ENCODE peak calls at places on chromosome 15, in ten cellular contexts. T, F, R, C, W, E, I, K, Y and A are unnamed samples.

GRCh38 chr15:50280271-50280670 is 14.7 kb upstream of the HDC start:
- DNase-seq in T (peak), F (no peak), R (no peak), C (no peak), W (no peak), E (no peak), I (no peak), K (peak), Y (no peak), A (no peak)

GRCh38 chr15:82306791-82307713 is 42.2 kb downstream of the GOLGA6L10 start:
- DNase-seq in T (no peak), F (no peak), R (no peak), C (no peak), W (no peak), E (no peak), I (no peak), K (no peak), Y (no peak), A (no peak)

GRCh38 chr15:49169880-49170597 is at the start of gene GALK2:
- DNase-seq in T (peak), F (peak), R (peak), C (peak), W (peak), E (peak), I (peak), K (peak), Y (peak), A (peak)

GRCh38 chr15:98003976-98004375 is 43.5 kb downstream of the ARRDC4 start:
- DNase-seq in T (peak), F (no peak), R (no peak), C (no peak), W (no peak), E (no peak), I (no peak), K (no peak), Y (no peak), A (no peak)

GRCh38 chr15:62109457-62109856 is 42.7 kb downstream of the C2CD4A start:
- DNase-seq in T (no peak), F (no peak), R (no peak), C (no peak), W (no peak), E (no peak), I (no peak), K (no peak), Y (no peak), A (no peak)

GRCh38 chr15:69760263-69760855 is 307.7 kb downstream of the RPLP1 start:
- DNase-seq in T (no peak), F (no peak), R (no peak), C (no peak), W (peak), E (no peak), I (no peak), K (no peak), Y (no peak), A (no peak)

GRCh38 chr15:101431748-101432147 is 57.8 kb downstream of the PCSK6 start:
- DNase-seq in T (no peak), F (no peak), R (no peak), C (no peak), W (no peak), E (no peak), I (no peak), K (no peak), Y (no peak), A (no peak)

GRCh38 chr15:57690341-57690966 is 16.1 kb upstream of the POLR2M start:
- DNase-seq in T (no peak), F (no peak), R (no peak), C (no peak), W (no peak), E (no peak), I (no peak), K (no peak), Y (no peak), A (no peak)

GRCh38 chr15:80659375-80659774 is 35.7 kb upstream of the ABHD17C start:
- DNase-seq in T (no peak), F (no peak), R (no peak), C (no peak), W (peak), E (no peak), I (no peak), K (no peak), Y (no peak), A (no peak)

GRCh38 chr15:89203705-89204273 is 17.6 kb downstream of the RLBP1 start:
- DNase-seq in T (no peak), F (no peak), R (no peak), C (no peak), W (no peak), E (no peak), I (no peak), K (no peak), Y (no peak), A (no peak)

GRCh38 chr15:33448151-33448550 is 137.4 kb downstream of the RYR3 start:
- DNase-seq in T (no peak), F (no peak), R (no peak), C (no peak), W (no peak), E (no peak), I (no peak), K (no peak), Y (no peak), A (no peak)

GRCh38 chr15:39265261-39265660 is 315.6 kb upstream of the THBS1 start:
- DNase-seq in T (no peak), F (no peak), R (no peak), C (no peak), W (no peak), E (no peak), I (no peak), K (no peak), Y (no peak), A (no peak)

GRCh38 chr15:42240823-42241222 is 32.2 kb upstream of the GANC start:
- DNase-seq in T (no peak), F (no peak), R (no peak), C (no peak), W (no peak), E (no peak), I (no peak), K (no peak), Y (no peak), A (no peak)

GRCh38 chr15:52678036-52678467 is 1.1 kb downstream of the ATOSA start:
- DNase-seq in T (peak), F (no peak), R (no peak), C (peak), W (peak), E (peak), I (peak), K (peak), Y (peak), A (peak)

GRCh38 chr15:26665950-26666921 is 106.6 kb downstream of the GABRB3 start:
- DNase-seq in T (no peak), F (no peak), R (no peak), C (no peak), W (no peak), E (no peak), I (no peak), K (no peak), Y (peak), A (no peak)

GRCh38 chr15:78067328-78068241 is 9.9 kb downstream of the TBC1D2B start:
- DNase-seq in T (no peak), F (no peak), R (no peak), C (no peak), W (no peak), E (no peak), I (no peak), K (no peak), Y (no peak), A (no peak)

GRCh38 chr15:50058231-50058630 is 60.8 kb downstream of the ATP8B4 start:
- DNase-seq in T (no peak), F (no peak), R (no peak), C (no peak), W (no peak), E (no peak), I (no peak), K (no peak), Y (no peak), A (no peak)

GRCh38 chr15:65954289-65954741 is 85.0 kb downstream of the RAB11A start:
- DNase-seq in T (peak), F (no peak), R (no peak), C (no peak), W (peak), E (no peak), I (peak), K (peak), Y (peak), A (no peak)

GRCh38 chr15:73899197-73900128 is 26.1 kb downstream of the TBC1D21 start:
- DNase-seq in T (no peak), F (no peak), R (no peak), C (no peak), W (peak), E (no peak), I (no peak), K (no peak), Y (no peak), A (no peak)

GRCh38 chr15:96768435-96768789 is 437.9 kb downstream of the NR2F2 start:
- DNase-seq in T (no peak), F (no peak), R (no peak), C (no peak), W (no peak), E (no peak), I (no peak), K (no peak), Y (no peak), A (no peak)

GRCh38 chr15:47184003-47184404 is 533.3 kb upstream of the SEMA6D start:
- DNase-seq in T (no peak), F (no peak), R (no peak), C (no peak), W (no peak), E (peak), I (peak), K (no peak), Y (peak), A (no peak)

GRCh38 chr15:89912674-89913396 is at the start of gene ARPIN:
- DNase-seq in T (peak), F (peak), R (no peak), C (no peak), W (peak), E (no peak), I (peak), K (peak), Y (peak), A (no peak)

GRCh38 chr15:42100021-42100800 is 5.8 kb upstream of the PLA2G4D start:
- DNase-seq in T (no peak), F (no peak), R (no peak), C (no peak), W (peak), E (no peak), I (no peak), K (no peak), Y (no peak), A (no peak)